ENCODE peak calls at places on chromosomes 4 and X, in five cellular contexts. One of them, this sample, is unnamed.

GRCh38 chr4:123014038-123014437 is 91.6 kb upstream of the NUDT6 start:
- DNase-seq in Kasumi-1: no peak
- DNase-seq in SK-MEL-5: no peak
- DNase-seq in hypothalamus: no peak
- DNase-seq in NCI-H1048: no peak
- DNase-seq in this sample: no peak

GRCh38 chr4:93157984-93158383 is 670.6 kb upstream of the ATOH1 start:
- DNase-seq in Kasumi-1: no peak
- DNase-seq in SK-MEL-5: peak
- DNase-seq in hypothalamus: no peak
- DNase-seq in NCI-H1048: no peak
- DNase-seq in this sample: no peak

GRCh38 chr4:3010998-3011397 is 47.6 kb downstream of the GRK4 start:
- DNase-seq in Kasumi-1: no peak
- DNase-seq in SK-MEL-5: no peak
- DNase-seq in hypothalamus: no peak
- DNase-seq in NCI-H1048: no peak
- DNase-seq in this sample: no peak

GRCh38 chrX:70001708-70002341 is 47.9 kb downstream of the AWAT2 start:
- DNase-seq in Kasumi-1: no peak
- DNase-seq in SK-MEL-5: no peak
- DNase-seq in hypothalamus: no peak
- DNase-seq in NCI-H1048: no peak
- DNase-seq in this sample: no peak

GRCh38 chr4:112735474-112735951 is 98.6 kb downstream of the LARP7 start:
- DNase-seq in Kasumi-1: no peak
- DNase-seq in SK-MEL-5: no peak
- DNase-seq in hypothalamus: no peak
- DNase-seq in NCI-H1048: no peak
- DNase-seq in this sample: no peak

GRCh38 chrX:103792916-103793540 is 16.4 kb downstream of the PLP1 start:
- DNase-seq in Kasumi-1: no peak
- DNase-seq in SK-MEL-5: peak
- DNase-seq in hypothalamus: no peak
- DNase-seq in NCI-H1048: no peak
- DNase-seq in this sample: no peak

GRCh38 chrX:132776486-132777210 is 181.8 kb downstream of the HS6ST2 start:
- DNase-seq in Kasumi-1: peak
- DNase-seq in SK-MEL-5: no peak
- DNase-seq in hypothalamus: no peak
- DNase-seq in NCI-H1048: no peak
- DNase-seq in this sample: no peak

GRCh38 chrX:12866451-12867377 is at the start of gene TLR7:
- DNase-seq in Kasumi-1: no peak
- DNase-seq in SK-MEL-5: no peak
- DNase-seq in hypothalamus: no peak
- DNase-seq in NCI-H1048: no peak
- DNase-seq in this sample: no peak

GRCh38 chr4:88938138-88938537 is 118.8 kb downstream of the FAM13A start:
- DNase-seq in Kasumi-1: no peak
- DNase-seq in SK-MEL-5: no peak
- DNase-seq in hypothalamus: no peak
- DNase-seq in NCI-H1048: no peak
- DNase-seq in this sample: peak

GRCh38 chrX:139691493-139691842 is 16.5 kb downstream of the MCF2 start:
- DNase-seq in Kasumi-1: no peak
- DNase-seq in SK-MEL-5: no peak
- DNase-seq in hypothalamus: no peak
- DNase-seq in NCI-H1048: no peak
- DNase-seq in this sample: no peak

This sample was measured in SK-N-MC.